ENCODE peak calls at places on chromosomes 12 and 14, in six cellular contexts. B is tibial artery, M is cardiac muscle cell, Q is mammary epithelial cell, D is heart left ventricle, T is right atrium auricular region. W is an unnamed sample.

GRCh38 chr12:47779943-47780504 is 7.0 kb downstream of the SLC48A1 start:
- DNase-seq in B (no peak), M (no peak), Q (no peak), D (no peak), T (no peak), W (no peak)

GRCh38 chr14:105087308-105087962 is 22.2 kb upstream of the GPR132 start:
- DNase-seq in B (peak; percentile 72), M (peak; percentile 45), Q (peak; percentile 88), D (peak; percentile 61), T (no peak), W (no peak)

GRCh38 chr14:35949933-35950332 is 123.8 kb downstream of the BRMS1L start:
- DNase-seq in B (no peak), M (no peak), Q (no peak), D (no peak), T (no peak), W (no peak)

GRCh38 chr14:99240512-99241313 is 31.3 kb downstream of the BCL11B start:
- DNase-seq in B (no peak), M (no peak), Q (no peak), D (no peak), T (no peak), W (no peak)

GRCh38 chr12:18454330-18454729 is 193.0 kb downstream of the PIK3C2G start:
- DNase-seq in B (no peak), M (no peak), Q (no peak), D (no peak), T (no peak), W (no peak)

GRCh38 chr12:131309700-131310099 is 356.0 kb downstream of the ADGRD1 start:
- DNase-seq in B (no peak), M (no peak), Q (no peak), D (no peak), T (no peak), W (no peak)

GRCh38 chr12:31362759-31363415 is 36.9 kb upstream of the SINHCAF start:
- DNase-seq in B (no peak), M (peak; percentile 11), Q (peak; percentile 37), D (no peak), T (no peak), W (no peak)

GRCh38 chr12:14113031-14113430 is 131.6 kb upstream of the GRIN2B start:
- DNase-seq in B (no peak), M (no peak), Q (no peak), D (no peak), T (no peak), W (no peak)

GRCh38 chr12:76303365-76303764 is 44.9 kb downstream of the BBS10 start:
- DNase-seq in B (no peak), M (no peak), Q (no peak), D (no peak), T (peak; percentile 9), W (no peak)

GRCh38 chr12:49658276-49658675 is 34.9 kb downstream of the PRPF40B start:
- DNase-seq in B (no peak), M (no peak), Q (no peak), D (no peak), T (no peak), W (no peak)

GRCh38 chr12:16389594-16389993 is 42.1 kb downstream of the MGST1 start:
- DNase-seq in B (no peak), M (no peak), Q (peak; percentile 93), D (no peak), T (no peak), W (peak; percentile 59)

GRCh38 chr12:100544165-100544564 is 29.3 kb upstream of the GAS2L3 start:
- DNase-seq in B (no peak), M (no peak), Q (no peak), D (no peak), T (no peak), W (no peak)

GRCh38 chr12:89245090-89245489 is 107.2 kb downstream of the DUSP6 start:
- DNase-seq in B (no peak), M (no peak), Q (no peak), D (no peak), T (no peak), W (no peak)

GRCh38 chr12:30178948-30179347 is 395.2 kb upstream of the TMTC1 start:
- DNase-seq in B (no peak), M (no peak), Q (no peak), D (no peak), T (no peak), W (no peak)

GRCh38 chr12:2417761-2418160 is 365.0 kb downstream of the CACNA1C start:
- DNase-seq in B (no peak), M (no peak), Q (no peak), D (no peak), T (no peak), W (no peak)

GRCh38 chr14:28763914-28764848 is 2.4 kb upstream of the FOXG1 start:
- DNase-seq in B (no peak), M (no peak), Q (no peak), D (no peak), T (no peak), W (no peak)

GRCh38 chr12:47020211-47020821 is 59.1 kb upstream of the PCED1B start:
- DNase-seq in B (no peak), M (no peak), Q (no peak), D (no peak), T (no peak), W (no peak)

GRCh38 chr14:54574528-54574927 is 7.6 kb downstream of the SAMD4A start:
- DNase-seq in B (no peak), M (no peak), Q (no peak), D (no peak), T (no peak), W (no peak)

GRCh38 chr14:33916663-33917565 is 34.0 kb downstream of the EGLN3 start:
- DNase-seq in B (no peak), M (no peak), Q (peak; percentile 55), D (no peak), T (no peak), W (no peak)

GRCh38 chr12:52584156-52584682 is 10.6 kb upstream of the KRT74 start:
- DNase-seq in B (peak; percentile 38), M (no peak), Q (no peak), D (no peak), T (no peak), W (no peak)

GRCh38 chr14:52268191-52269061 is 928 bp downstream of the PTGDR start:
- DNase-seq in B (peak; percentile 62), M (peak; percentile 14), Q (peak; percentile 42), D (peak; percentile 22), T (no peak), W (no peak)
- H3K4me3 ChIP-seq in B (peak overlapping the region; percentile 62), M (peak overlapping the region; percentile 28), Q (no peak overlapping the region), D (peak overlapping the region; percentile 66), T (peak overlapping the region; percentile 53), W (peak overlapping the region; percentile 38)

DNA sequence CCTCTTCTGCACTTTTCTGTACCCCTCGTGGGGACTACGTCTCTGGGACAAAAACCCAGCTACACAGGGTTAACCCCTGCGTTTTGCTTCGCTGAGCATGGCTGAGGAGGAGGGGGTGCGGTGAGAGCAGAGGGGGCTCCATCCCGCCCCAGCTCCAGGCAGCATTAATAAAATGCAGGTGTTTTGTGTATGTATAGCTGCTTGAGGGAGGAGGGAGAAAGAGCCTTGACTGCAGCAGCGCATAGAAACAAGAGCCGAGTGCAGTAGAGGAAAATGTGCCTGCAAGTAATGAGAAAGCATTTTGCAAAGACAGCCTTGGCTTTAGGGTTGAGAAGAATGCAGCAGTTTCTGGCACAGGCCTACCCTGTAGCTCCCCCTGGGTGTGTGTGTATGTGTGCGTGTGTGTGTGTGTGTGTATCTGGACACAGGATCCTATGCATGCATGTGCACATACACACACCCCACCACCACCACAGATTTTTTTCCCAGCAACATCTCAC is 103.9 kb downstream of the ZFP36L1 start:
- DNase-seq in B (peak; percentile 38), M (no peak), Q (no peak), D (no peak), T (no peak), W (no peak)
- H3K27ac ChIP-seq in B (no peak overlapping the region), M (no peak overlapping the region), Q (peak overlapping the region; percentile 96), D (no peak overlapping the region), T (no peak overlapping the region), W (peak overlapping the region; percentile 49)

GRCh38 chr12:104165801-104166200 is 27.8 kb upstream of the NFYB start:
- DNase-seq in B (no peak), M (no peak), Q (no peak), D (no peak), T (no peak), W (no peak)

GRCh38 chr12:104164635-104165034 is 26.6 kb upstream of the NFYB start:
- DNase-seq in B (no peak), M (no peak), Q (no peak), D (no peak), T (no peak), W (no peak)

GRCh38 chr12:104167519-104168458 is 29.8 kb upstream of the NFYB start:
- DNase-seq in B (no peak), M (no peak), Q (no peak), D (no peak), T (no peak), W (no peak)

GRCh38 chr12:104168596-104168995 is 30.6 kb upstream of the NFYB start:
- DNase-seq in B (no peak), M (no peak), Q (no peak), D (no peak), T (no peak), W (no peak)

DNA sequence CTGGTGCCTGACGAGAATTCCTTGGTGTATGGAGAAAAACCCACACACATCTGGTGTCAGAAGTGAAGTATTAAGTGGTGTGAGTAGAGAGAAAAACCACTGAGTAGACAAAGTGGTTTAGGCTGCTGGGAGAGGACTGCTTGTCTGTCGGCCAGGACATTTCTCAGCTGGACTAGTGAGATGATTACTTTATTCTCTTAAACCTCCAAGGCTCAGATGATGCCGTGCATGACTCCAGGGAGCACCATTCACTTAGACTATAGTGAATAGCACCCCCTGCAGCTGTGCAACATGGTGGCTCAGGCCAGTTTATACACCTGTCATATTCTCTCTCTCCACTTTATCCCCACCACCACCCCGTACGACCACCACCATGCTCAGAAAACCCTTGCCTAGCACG is 28.5 kb upstream of the NFYB start:
- DNase-seq in B (no peak), M (no peak), Q (no peak), D (peak; percentile 24), T (no peak), W (peak; percentile 49)
- TF ChIP-seq CTCF in B (no peak), M (peak; percentile 33), Q (no peak), D (no peak), T (no peak), W (peak; percentile 38)

GRCh38 chr14:89391556-89391955 is 25.5 kb downstream of the FOXN3 start:
- DNase-seq in B (no peak), M (no peak), Q (no peak), D (no peak), T (no peak), W (no peak)

GRCh38 chr14:89391123-89391522 is 25.9 kb downstream of the FOXN3 start:
- DNase-seq in B (no peak), M (no peak), Q (no peak), D (no peak), T (no peak), W (no peak)

GRCh38 chr14:89388853-89389252 is 28.2 kb downstream of the FOXN3 start:
- DNase-seq in B (no peak), M (no peak), Q (no peak), D (no peak), T (no peak), W (no peak)

GRCh38 chr14:89386214-89386886 is 30.7 kb downstream of the FOXN3 start:
- DNase-seq in B (no peak), M (no peak), Q (no peak), D (no peak), T (peak; percentile 57), W (no peak)

GRCh38 chr14:89387922-89388685 is 28.9 kb downstream of the FOXN3 start:
- DNase-seq in B (no peak), M (no peak), Q (no peak), D (no peak), T (no peak), W (no peak)
- H3K4me3 ChIP-seq in B (no peak overlapping the region), M (no peak overlapping the region), Q (no peak overlapping the region), D (no peak overlapping the region), T (no peak overlapping the region), W (no peak overlapping the region)

W was measured in AG04450.